ENCODE peak calls at places on chromosomes 16 and 17, in four cellular contexts. T is EL; D is activated CD4-positive, alpha-beta T cell treated with anti-CD3 and anti-CD28 coated beads for 48 hours; C is stimulated activated CD4-positive, alpha-beta T cell treated with anti-CD3 and anti-CD28 coated beads, Interleukin-1b, Interleukin-23, amount 100 ng/mL, for 24 hours. G is an unnamed sample.

GRCh38 chr16:76157629-76158028 is 119.6 kb upstream of the CNTNAP4 start:
- DNase-seq in C (no peak), T (no peak), D (no peak), G (no peak)

GRCh38 chr16:18983565-18984424 is at the start of gene TMC7:
- DNase-seq in D (peak), C (no peak), T (peak), G (no peak)

GRCh38 chr17:8209909-8210760 is at the start of gene AURKB:
- DNase-seq in D (peak), C (peak), T (peak), G (peak)

GRCh38 chr17:82080048-82080788 is 14.6 kb upstream of the DUS1L start:
- DNase-seq in T (no peak), D (no peak), C (no peak), G (no peak)

GRCh38 chr16:68265078-68265925 is 976 bp downstream of the SLC7A6 start:
- DNase-seq in D (peak), C (no peak), T (peak), G (peak)

GRCh38 chr16:88035292-88035691 is 84.1 kb downstream of the BANP start:
- DNase-seq in C (no peak), T (no peak), D (no peak), G (no peak)

GRCh38 chr17:56891751-56892150 is 22.1 kb downstream of the TRIM25 start:
- DNase-seq in C (no peak), T (no peak), D (peak), G (no peak)

GRCh38 chr17:43879723-43880419 is 27.5 kb downstream of the MPP2 start:
- DNase-seq in T (no peak), D (no peak), C (no peak), G (no peak)

GRCh38 chr16:17440131-17440530 is 30.6 kb downstream of the XYLT1 start:
- DNase-seq in T (no peak), C (no peak), D (no peak), G (no peak)

GRCh38 chr17:66677201-66677981 is 157.5 kb upstream of the CACNG5 start:
- DNase-seq in D (peak), T (peak), C (no peak), G (no peak)

GRCh38 chr16:58158137-58158536 is 29.0 kb upstream of the CFAP20 start:
- DNase-seq in C (no peak), D (no peak), T (no peak), G (no peak)

GRCh38 chr16:1495281-1496262 is 2.4 kb downstream of the TELO2 start:
- DNase-seq in T (no peak), C (no peak), D (no peak), G (no peak)

GRCh38 chr16:77918792-77919707 is 103.3 kb upstream of the CLEC3A start:
- DNase-seq in D (no peak), C (no peak), T (no peak), G (no peak)

GRCh38 chr17:19531780-19532501 is 1.7 kb upstream of the SLC47A1 start:
- DNase-seq in T (no peak), C (no peak), D (no peak), G (no peak)

GRCh38 chr17:57284984-57285646 is 28.8 kb downstream of the MSI2 start:
- DNase-seq in D (peak), C (no peak), T (no peak), G (no peak)

GRCh38 chr17:6711681-6712057 is 1.5 kb downstream of the SLC13A5 start:
- DNase-seq in T (no peak), C (no peak), D (no peak), G (no peak)

GRCh38 chr16:31181102-31181830 is 1.3 kb downstream of the FUS start:
- DNase-seq in D (peak), C (no peak), T (peak), G (no peak)